ENCODE peak calls at places on chromosome 1, in four cellular contexts. One of them, this sample, is unnamed.

GRCh38 chr1:23475134-23475628 is 8.8 kb downstream of the ASAP3 start:
- DNase-seq in GM12878: no peak
- DNase-seq in A549: no peak
- DNase-seq in IMR-90: peak; percentile 98
- DNase-seq in this sample: no peak

GRCh38 chr1:179187708-179188471 is 41.6 kb downstream of the ABL2 start:
- DNase-seq in A549: no peak
- DNase-seq in GM12878: no peak
- DNase-seq in IMR-90: peak; percentile 22
- DNase-seq in this sample: no peak

GRCh38 chr1:232602622-232603021 is 27.3 kb downstream of the SIPA1L2 start:
- DNase-seq in GM12878: no peak
- DNase-seq in A549: no peak
- DNase-seq in IMR-90: no peak
- DNase-seq in this sample: no peak

GRCh38 chr1:154669464-154670282 is 61.7 kb upstream of the ADAR start:
- DNase-seq in A549: peak; percentile 85
- DNase-seq in IMR-90: peak; percentile 69
- DNase-seq in GM12878: peak; percentile 67
- DNase-seq in this sample: peak; percentile 60

GRCh38 chr1:230270185-230270939 is 155.8 kb downstream of the PGBD5 start:
- DNase-seq in A549: no peak
- DNase-seq in IMR-90: peak; percentile 7
- DNase-seq in GM12878: peak; percentile 23
- DNase-seq in this sample: no peak

GRCh38 chr1:209657140-209657879 is 5.1 kb upstream of the LAMB3 start:
- DNase-seq in GM12878: no peak
- DNase-seq in A549: no peak
- DNase-seq in IMR-90: no peak
- DNase-seq in this sample: peak; percentile 33

GRCh38 chr1:86516366-86516765 is 30.5 kb upstream of the CLCA4 start:
- DNase-seq in IMR-90: no peak
- DNase-seq in GM12878: no peak
- DNase-seq in A549: no peak
- DNase-seq in this sample: no peak

GRCh38 chr1:100847481-100847880 is 47.2 kb downstream of the EXTL2 start:
- DNase-seq in A549: no peak
- DNase-seq in IMR-90: peak; percentile 67
- DNase-seq in GM12878: no peak
- DNase-seq in this sample: no peak

GRCh38 chr1:205851993-205852392 is 2.1 kb upstream of the PM20D1 start:
- DNase-seq in GM12878: no peak
- DNase-seq in IMR-90: no peak
- DNase-seq in A549: no peak
- DNase-seq in this sample: no peak

GRCh38 chr1:164772635-164773034 is 213.7 kb downstream of the PBX1 start:
- DNase-seq in IMR-90: peak; percentile 97
- DNase-seq in GM12878: no peak
- DNase-seq in A549: peak; percentile 89
- DNase-seq in this sample: peak; percentile 46

GRCh38 chr1:206455681-206456344 is 14.5 kb upstream of the IKBKE start:
- DNase-seq in GM12878: no peak
- DNase-seq in A549: no peak
- DNase-seq in IMR-90: no peak
- DNase-seq in this sample: peak; percentile 82

GRCh38 chr1:8381618-8382017 is 63.7 kb downstream of the SLC45A1 start:
- DNase-seq in GM12878: no peak
- DNase-seq in IMR-90: no peak
- DNase-seq in A549: no peak
- DNase-seq in this sample: no peak

GRCh38 chr1:24961334-24961733 is 31.3 kb upstream of the RUNX3 start:
- DNase-seq in IMR-90: no peak
- DNase-seq in A549: no peak
- DNase-seq in GM12878: no peak
- DNase-seq in this sample: no peak

GRCh38 chr1:183080406-183080805 is 57.2 kb downstream of the LAMC1 start:
- DNase-seq in A549: peak; percentile 22
- DNase-seq in IMR-90: peak; percentile 76
- DNase-seq in GM12878: no peak
- DNase-seq in this sample: no peak

GRCh38 chr1:154154534-154155181 is at the start of gene NUP210L:
- DNase-seq in IMR-90: peak; percentile 89
- DNase-seq in GM12878: no peak
- DNase-seq in A549: peak; percentile 15
- DNase-seq in this sample: peak; percentile 34

GRCh38 chr1:5722635-5723157 is 269.5 kb downstream of the NPHP4 start:
- DNase-seq in IMR-90: no peak
- DNase-seq in A549: no peak
- DNase-seq in GM12878: no peak
- DNase-seq in this sample: no peak

GRCh38 chr1:156900019-156900718 is 6.7 kb downstream of the PEAR1 start:
- DNase-seq in IMR-90: peak; percentile 77
- DNase-seq in GM12878: no peak
- DNase-seq in A549: no peak
- DNase-seq in this sample: no peak

GRCh38 chr1:176717052-176717754 is 254.2 kb downstream of the PAPPA2 start:
- DNase-seq in A549: no peak
- DNase-seq in GM12878: no peak
- DNase-seq in IMR-90: no peak
- DNase-seq in this sample: no peak

GRCh38 chr1:159942700-159943640 is 2.4 kb downstream of the IGSF9 start:
- DNase-seq in GM12878: no peak
- DNase-seq in IMR-90: no peak
- DNase-seq in A549: no peak
- DNase-seq in this sample: no peak

GRCh38 chr1:12588695-12589094 is 29.3 kb downstream of the DHRS3 start:
- DNase-seq in IMR-90: no peak
- DNase-seq in GM12878: no peak
- DNase-seq in A549: no peak
- DNase-seq in this sample: no peak

GRCh38 chr1:174448964-174449363 is 1.2 kb downstream of the GPR52 start:
- DNase-seq in GM12878: no peak
- DNase-seq in IMR-90: peak; percentile 40
- DNase-seq in A549: no peak
- DNase-seq in this sample: no peak

GRCh38 chr1:47752048-47752451 is 245.1 kb downstream of the TRABD2B start:
- DNase-seq in GM12878: no peak
- DNase-seq in IMR-90: peak; percentile 4
- DNase-seq in A549: no peak
- DNase-seq in this sample: no peak

GRCh38 chr1:109761227-109762038 is 2.3 kb downstream of the EPS8L3 start:
- DNase-seq in A549: no peak
- DNase-seq in GM12878: no peak
- DNase-seq in IMR-90: no peak
- DNase-seq in this sample: no peak

GRCh38 chr1:236163460-236164153 is 21.3 kb downstream of the GPR137B start:
- DNase-seq in IMR-90: no peak
- DNase-seq in A549: no peak
- DNase-seq in GM12878: no peak
- DNase-seq in this sample: no peak

GRCh38 chr1:236158719-236159118 is 16.4 kb downstream of the GPR137B start:
- DNase-seq in A549: no peak
- DNase-seq in GM12878: no peak
- DNase-seq in IMR-90: no peak
- DNase-seq in this sample: no peak

GRCh38 chr1:236160540-236161127 is 18.3 kb downstream of the GPR137B start:
- DNase-seq in A549: no peak
- DNase-seq in GM12878: no peak
- DNase-seq in IMR-90: no peak
- DNase-seq in this sample: no peak

GRCh38 chr1:236159704-236160539 is 17.6 kb downstream of the GPR137B start:
- DNase-seq in A549: no peak
- DNase-seq in GM12878: peak; percentile 93
- DNase-seq in IMR-90: no peak
- DNase-seq in this sample: no peak

GRCh38 chr1:236161230-236161629 is 18.9 kb downstream of the GPR137B start:
- DNase-seq in A549: no peak
- DNase-seq in IMR-90: no peak
- DNase-seq in GM12878: no peak
- DNase-seq in this sample: no peak
- TF ChIP-seq ELK1 in A549: no peak
- TF ChIP-seq ELK1 in IMR-90: no peak
- TF ChIP-seq ELK1 in GM12878: no peak
- TF ChIP-seq ELK1 in this sample: no peak

GRCh38 chr1:166121010-166121409 is 45.8 kb downstream of the FAM78B start:
- DNase-seq in A549: no peak
- DNase-seq in GM12878: no peak
- DNase-seq in IMR-90: no peak
- DNase-seq in this sample: no peak

GRCh38 chr1:166127003-166127402 is 39.8 kb downstream of the FAM78B start:
- DNase-seq in GM12878: no peak
- DNase-seq in IMR-90: no peak
- DNase-seq in A549: no peak
- DNase-seq in this sample: no peak

GRCh38 chr1:166119678-166120077 is 47.1 kb downstream of the FAM78B start:
- DNase-seq in IMR-90: no peak
- DNase-seq in A549: no peak
- DNase-seq in GM12878: no peak
- DNase-seq in this sample: no peak

GRCh38 chr1:166117776-166118175 is 49.0 kb downstream of the FAM78B start:
- DNase-seq in IMR-90: no peak
- DNase-seq in GM12878: no peak
- DNase-seq in A549: no peak
- DNase-seq in this sample: no peak

DNA sequence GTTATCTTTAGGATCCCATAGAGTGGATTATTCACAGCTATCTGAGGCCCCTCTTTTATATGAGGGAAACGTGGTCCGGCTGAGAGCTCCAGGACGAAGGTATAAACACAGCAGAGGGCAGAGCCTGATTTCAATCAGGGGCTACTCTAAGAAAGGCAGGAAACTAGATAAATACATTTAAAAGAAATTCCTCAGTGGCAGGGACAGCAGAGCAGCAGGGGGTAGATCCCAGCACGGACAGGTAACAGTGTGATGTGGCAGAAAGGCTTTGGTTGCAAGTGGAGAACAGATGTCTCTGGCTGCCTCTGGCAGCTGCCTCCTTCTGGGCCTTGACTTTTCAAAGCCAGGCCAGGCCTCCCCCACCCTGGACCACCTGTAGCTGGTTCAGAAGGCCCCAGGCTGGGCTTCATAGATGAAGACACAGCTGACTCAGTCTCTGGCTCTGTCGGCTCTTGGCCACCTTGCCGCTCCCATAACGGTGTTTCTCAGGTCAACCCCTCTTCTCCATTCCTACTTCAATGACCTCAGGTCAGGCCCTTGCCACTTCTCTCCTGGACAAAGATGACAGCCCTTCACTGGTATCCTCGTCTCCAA is 43.8 kb downstream of the FAM78B start:
- DNase-seq in A549: no peak
- DNase-seq in IMR-90: no peak
- DNase-seq in GM12878: no peak
- DNase-seq in this sample: no peak
- TF ChIP-seq POLR2A in A549: no peak
- TF ChIP-seq POLR2A in IMR-90: no peak
- TF ChIP-seq POLR2A in GM12878: no peak
- TF ChIP-seq POLR2A in this sample: no peak

GRCh38 chr1:204344665-204345064 is 15.1 kb downstream of the PLEKHA6 start:
- DNase-seq in IMR-90: no peak
- DNase-seq in GM12878: no peak
- DNase-seq in A549: no peak
- DNase-seq in this sample: no peak
- TF ChIP-seq ELK1 in IMR-90: no peak
- TF ChIP-seq ELK1 in GM12878: no peak
- TF ChIP-seq ELK1 in A549: no peak
- TF ChIP-seq ELK1 in this sample: no peak

GRCh38 chr1:203128691-203129500 is 1.4 kb downstream of the ADORA1 start:
- DNase-seq in A549: no peak
- DNase-seq in IMR-90: no peak
- DNase-seq in GM12878: no peak
- DNase-seq in this sample: no peak
- TF ChIP-seq POLR2A in A549: no peak
- TF ChIP-seq POLR2A in IMR-90: no peak
- TF ChIP-seq POLR2A in GM12878: no peak
- TF ChIP-seq POLR2A in this sample: no peak

GRCh38 chr1:172893146-172893841 is 157.4 kb downstream of the TNFSF18 start:
- DNase-seq in GM12878: no peak
- DNase-seq in A549: no peak
- DNase-seq in IMR-90: no peak
- DNase-seq in this sample: no peak

GRCh38 chr1:172897738-172898137 is 153.0 kb downstream of the TNFSF18 start:
- DNase-seq in IMR-90: peak; percentile 55
- DNase-seq in A549: no peak
- DNase-seq in GM12878: no peak
- DNase-seq in this sample: no peak

GRCh38 chr1:172895761-172896160 is 155.0 kb downstream of the TNFSF18 start:
- DNase-seq in A549: peak; percentile 92
- DNase-seq in GM12878: no peak
- DNase-seq in IMR-90: no peak
- DNase-seq in this sample: no peak

GRCh38 chr1:172894345-172895049 is 156.2 kb downstream of the TNFSF18 start:
- DNase-seq in IMR-90: no peak
- DNase-seq in A549: no peak
- DNase-seq in GM12878: no peak
- DNase-seq in this sample: no peak

DNA sequence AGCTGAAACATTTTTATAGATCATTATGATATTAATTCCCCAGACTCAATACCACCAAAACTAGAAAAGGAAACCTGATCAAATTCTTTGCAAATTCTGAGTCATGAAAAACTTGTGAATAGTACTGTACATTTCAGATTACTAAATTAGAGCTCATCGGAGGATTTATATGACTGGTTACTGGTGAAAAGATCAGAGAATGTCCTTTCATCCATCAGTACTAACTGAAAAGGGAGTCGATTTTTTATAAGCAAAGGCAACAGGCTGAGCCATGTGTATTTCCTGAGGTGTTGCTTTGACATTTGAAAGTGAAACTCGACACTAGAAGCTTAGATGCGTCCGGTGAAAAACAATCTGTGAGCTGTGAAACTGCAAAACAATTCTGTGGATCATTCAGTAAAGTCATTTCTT is 155.7 kb downstream of the TNFSF18 start:
- DNase-seq in IMR-90: peak; percentile 64
- DNase-seq in A549: no peak
- DNase-seq in GM12878: no peak
- DNase-seq in this sample: no peak
- TF ChIP-seq ELK1 in IMR-90: no peak
- TF ChIP-seq ELK1 in A549: no peak
- TF ChIP-seq ELK1 in GM12878: no peak
- TF ChIP-seq ELK1 in this sample: no peak